ENCODE peak calls at places on chromosomes 7 and 10, in six cellular contexts. One of them, this sample, is unnamed. For H3K4me1, the result is how much of the 10 kb centered on the place peaks cover.

GRCh38 chr7:22356855-22357310 is at the start of gene RAPGEF5:
- DNase-seq in heart left ventricle: no peak
- DNase-seq in adrenal gland: no peak
- DNase-seq in stomach: peak
- DNase-seq in HCT116: peak
- DNase-seq in ovary: no peak
- DNase-seq in this sample: no peak

GRCh38 chr10:130844264-130844761 is 467.2 kb downstream of the TCERG1L start:
- DNase-seq in adrenal gland: no peak
- DNase-seq in stomach: no peak
- DNase-seq in heart left ventricle: no peak
- DNase-seq in ovary: no peak
- DNase-seq in HCT116: no peak
- DNase-seq in this sample: no peak

GRCh38 chr10:58839771-58840170 is 327.1 kb downstream of the BICC1 start:
- DNase-seq in HCT116: no peak
- DNase-seq in ovary: no peak
- DNase-seq in stomach: no peak
- DNase-seq in heart left ventricle: no peak
- DNase-seq in adrenal gland: no peak
- DNase-seq in this sample: no peak

GRCh38 chr10:128263891-128264688 is 137.9 kb upstream of the MKI67 start:
- DNase-seq in heart left ventricle: peak
- DNase-seq in stomach: peak
- DNase-seq in HCT116: peak
- DNase-seq in ovary: no peak
- DNase-seq in adrenal gland: peak
- DNase-seq in this sample: no peak

GRCh38 chr7:51067757-51068156 is 248.9 kb downstream of the COBL start:
- DNase-seq in stomach: peak
- DNase-seq in ovary: peak
- DNase-seq in heart left ventricle: peak
- DNase-seq in HCT116: peak
- DNase-seq in adrenal gland: peak
- DNase-seq in this sample: no peak

GRCh38 chr7:112439476-112439875 is 10.8 kb upstream of the IFRD1 start:
- DNase-seq in heart left ventricle: no peak
- DNase-seq in stomach: no peak
- DNase-seq in adrenal gland: no peak
- DNase-seq in HCT116: no peak
- DNase-seq in ovary: no peak
- DNase-seq in this sample: no peak

GRCh38 chr10:5948999-5949759 is 28.2 kb downstream of the IL15RA start:
- DNase-seq in ovary: peak
- DNase-seq in HCT116: peak
- DNase-seq in adrenal gland: peak
- DNase-seq in heart left ventricle: peak
- DNase-seq in stomach: peak
- DNase-seq in this sample: no peak

GRCh38 chr7:128891110-128891941 is 19.2 kb downstream of the KCP start:
- DNase-seq in HCT116: no peak
- DNase-seq in ovary: peak
- DNase-seq in adrenal gland: no peak
- DNase-seq in heart left ventricle: peak
- DNase-seq in stomach: no peak
- DNase-seq in this sample: no peak

GRCh38 chr7:80060218-80060806 is 74.3 kb upstream of the GNAI1 start:
- DNase-seq in stomach: no peak
- DNase-seq in HCT116: peak
- DNase-seq in heart left ventricle: no peak
- DNase-seq in ovary: no peak
- DNase-seq in adrenal gland: no peak
- DNase-seq in this sample: no peak

GRCh38 chr7:22563115-22563514 is 63.1 kb upstream of the STEAP1B start:
- DNase-seq in stomach: no peak
- DNase-seq in HCT116: no peak
- DNase-seq in heart left ventricle: peak
- DNase-seq in adrenal gland: no peak
- DNase-seq in ovary: no peak
- DNase-seq in this sample: no peak

GRCh38 chr10:112083526-112083925 is 100.0 kb downstream of the GPAM start:
- DNase-seq in HCT116: no peak
- DNase-seq in adrenal gland: no peak
- DNase-seq in stomach: no peak
- DNase-seq in heart left ventricle: no peak
- DNase-seq in ovary: no peak
- DNase-seq in this sample: no peak

GRCh38 chr7:7579638-7580037 is 13.0 kb downstream of the MIOS start:
- DNase-seq in HCT116: no peak
- DNase-seq in stomach: no peak
- DNase-seq in heart left ventricle: no peak
- DNase-seq in ovary: no peak
- DNase-seq in adrenal gland: no peak
- DNase-seq in this sample: no peak

GRCh38 chr7:150385240-150385830 is 6.2 kb downstream of the ZNF775 start:
- DNase-seq in HCT116: no peak
- DNase-seq in ovary: no peak
- DNase-seq in adrenal gland: no peak
- DNase-seq in stomach: no peak
- DNase-seq in heart left ventricle: no peak
- DNase-seq in this sample: no peak

GRCh38 chr7:150382844-150383225 is 3.7 kb downstream of the ZNF775 start:
- DNase-seq in HCT116: no peak
- DNase-seq in adrenal gland: no peak
- DNase-seq in heart left ventricle: no peak
- DNase-seq in ovary: no peak
- DNase-seq in stomach: no peak
- DNase-seq in this sample: no peak

GRCh38 chr7:150382123-150382843 is 3.2 kb downstream of the ZNF775 start:
- DNase-seq in adrenal gland: no peak
- DNase-seq in HCT116: no peak
- DNase-seq in heart left ventricle: no peak
- DNase-seq in stomach: no peak
- DNase-seq in ovary: no peak
- DNase-seq in this sample: no peak

GRCh38 chr7:150384406-150385239 is 5.5 kb downstream of the ZNF775 start:
- DNase-seq in heart left ventricle: no peak
- DNase-seq in ovary: no peak
- DNase-seq in adrenal gland: no peak
- DNase-seq in stomach: no peak
- DNase-seq in HCT116: no peak
- DNase-seq in this sample: no peak

GRCh38 chr7:150383710-150384397 is 4.7 kb downstream of the ZNF775 start:
- DNase-seq in ovary: no peak
- DNase-seq in stomach: no peak
- DNase-seq in heart left ventricle: no peak
- DNase-seq in HCT116: no peak
- DNase-seq in adrenal gland: peak
- DNase-seq in this sample: no peak
- H3K4me3 ChIP-seq in ovary: no peak
- H3K4me3 ChIP-seq in stomach: no peak
- H3K4me3 ChIP-seq in heart left ventricle: no peak
- H3K4me3 ChIP-seq in HCT116: no peak
- H3K4me3 ChIP-seq in adrenal gland: no peak
- H3K4me3 ChIP-seq in this sample: no peak

DNA sequence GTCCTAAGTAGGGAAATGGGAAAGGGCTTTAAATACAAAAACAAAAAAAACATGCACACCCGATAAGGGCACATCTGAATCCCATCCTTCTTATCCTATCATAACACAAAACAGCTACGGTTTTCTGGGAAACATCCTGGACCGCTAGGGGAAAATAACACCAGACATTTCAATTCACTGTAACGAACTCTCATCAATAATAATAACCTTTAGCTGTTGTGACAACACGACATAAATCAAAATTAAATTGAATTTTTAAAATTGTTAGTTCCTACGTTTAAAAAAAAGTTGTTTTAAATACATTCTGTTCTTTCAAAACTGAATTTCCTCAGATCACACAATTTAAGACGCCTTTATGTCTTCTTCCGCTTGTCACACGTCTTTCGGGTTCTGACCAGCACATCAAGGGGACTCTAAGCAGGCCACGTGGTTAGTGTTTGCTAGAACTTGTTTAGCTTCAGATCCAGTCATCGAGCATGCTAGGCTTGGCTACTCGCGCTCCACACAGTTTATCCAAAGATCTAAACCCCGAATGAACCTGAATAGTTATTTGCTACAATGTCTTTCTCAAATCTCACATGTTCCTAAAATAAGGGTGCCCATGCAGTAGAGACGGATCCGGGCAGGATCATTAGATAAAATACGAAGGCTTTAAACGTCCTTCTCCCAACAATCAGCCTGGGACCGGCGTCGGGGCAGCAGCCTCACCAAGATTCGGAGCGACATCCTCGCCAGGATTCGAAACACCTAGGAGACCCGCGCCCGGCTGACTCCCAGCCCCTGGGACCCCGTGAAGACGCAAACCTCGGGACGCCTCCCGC is 827 bp downstream of the IKZF5 start:
- DNase-seq in adrenal gland: peak
- DNase-seq in HCT116: peak
- DNase-seq in ovary: no peak
- DNase-seq in heart left ventricle: no peak
- DNase-seq in stomach: peak
- DNase-seq in this sample: no peak
- H3K4me1 ChIP-seq in adrenal gland: under half
- H3K4me1 ChIP-seq in HCT116: under half
- H3K4me1 ChIP-seq in ovary: under half
- H3K4me1 ChIP-seq in heart left ventricle: under half
- H3K4me1 ChIP-seq in stomach: half or more
- H3K4me1 ChIP-seq in this sample: half or more

DNA sequence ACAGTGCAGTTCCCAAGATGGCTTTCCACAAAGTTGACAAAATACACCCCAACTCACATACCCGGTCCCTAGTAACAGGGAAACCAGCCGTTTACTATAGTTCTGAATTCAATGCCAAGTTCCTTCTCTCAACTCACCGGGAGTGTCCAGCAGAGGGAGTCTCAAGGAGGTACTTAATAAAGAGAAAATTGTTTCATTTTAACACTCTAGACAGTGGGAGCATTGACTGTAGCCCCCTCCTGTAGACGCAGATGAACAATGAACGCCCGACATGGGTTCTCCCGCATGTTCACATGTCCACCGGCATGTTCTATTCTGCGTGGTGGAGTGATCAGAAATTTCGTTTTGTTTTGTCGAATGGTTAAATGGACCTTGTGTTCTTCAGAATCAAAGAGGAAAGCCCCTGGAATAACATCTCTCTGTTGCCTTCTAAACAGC is 1.9 kb downstream of the HIPK2 start:
- DNase-seq in heart left ventricle: peak
- DNase-seq in HCT116: peak
- DNase-seq in ovary: peak
- DNase-seq in adrenal gland: peak
- DNase-seq in stomach: peak
- DNase-seq in this sample: no peak
- TF ChIP-seq POLR2A in heart left ventricle: peak
- TF ChIP-seq POLR2A in HCT116: no peak
- TF ChIP-seq POLR2A in ovary: no peak
- TF ChIP-seq POLR2A in adrenal gland: no peak
- TF ChIP-seq POLR2A in stomach: no peak
- TF ChIP-seq POLR2A in this sample: no peak

DNA sequence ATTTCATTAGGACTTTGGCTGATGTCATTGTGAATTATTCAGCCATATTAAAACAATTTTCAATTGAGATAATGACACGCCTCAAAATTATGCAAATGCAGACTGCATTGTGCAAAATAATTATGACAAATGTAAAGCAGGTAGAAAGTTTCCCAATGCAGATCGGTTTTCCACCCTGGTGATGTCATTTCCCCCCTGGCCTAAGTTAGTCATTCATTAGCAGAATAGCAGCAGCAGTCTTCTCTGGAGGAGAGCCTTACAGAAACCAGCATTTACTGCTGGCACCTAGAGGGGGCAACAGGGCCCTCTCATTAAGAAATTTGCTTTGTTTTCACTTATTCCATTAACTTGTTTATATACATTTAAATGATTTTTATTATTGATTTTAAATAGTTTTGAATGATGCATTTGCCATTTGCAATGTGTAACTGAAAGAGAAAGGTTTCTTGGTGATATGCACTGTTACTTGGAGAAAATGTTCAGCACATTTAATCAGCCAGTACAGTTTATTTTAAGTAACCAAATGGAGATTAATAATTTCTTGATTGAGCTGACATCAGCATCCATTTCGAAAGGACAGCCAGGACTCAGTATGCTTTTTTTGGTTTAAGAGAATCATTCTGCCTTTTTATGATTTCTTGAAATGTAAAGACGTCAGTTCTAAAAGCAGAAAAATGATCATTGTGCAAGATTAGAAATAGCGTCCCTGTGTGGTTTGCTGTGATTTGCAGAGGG is 3.4 kb downstream of the ARID5B start:
- DNase-seq in heart left ventricle: no peak
- DNase-seq in adrenal gland: peak
- DNase-seq in stomach: no peak
- DNase-seq in ovary: no peak
- DNase-seq in HCT116: no peak
- DNase-seq in this sample: no peak
- H3K4me3 ChIP-seq in heart left ventricle: peak
- H3K4me3 ChIP-seq in adrenal gland: no peak
- H3K4me3 ChIP-seq in stomach: no peak
- H3K4me3 ChIP-seq in ovary: no peak
- H3K4me3 ChIP-seq in HCT116: peak
- H3K4me3 ChIP-seq in this sample: peak

GRCh38 chr7:104990983-104991382 is 23.0 kb upstream of the KMT2E start:
- DNase-seq in heart left ventricle: no peak
- DNase-seq in stomach: no peak
- DNase-seq in adrenal gland: no peak
- DNase-seq in ovary: no peak
- DNase-seq in HCT116: no peak
- DNase-seq in this sample: no peak
- H3K4me1 ChIP-seq in heart left ventricle: under half
- H3K4me1 ChIP-seq in stomach: under half
- H3K4me1 ChIP-seq in adrenal gland: under half
- H3K4me1 ChIP-seq in ovary: under half
- H3K4me1 ChIP-seq in HCT116: under half
- H3K4me1 ChIP-seq in this sample: half or more